ENCODE peak calls at places on chromosomes 1 and 21, in six cellular contexts. U is uterus, K is kidney epithelial cell, C is IMR-90, T is colonic mucosa, L is bronchial epithelial cell. Q is an unnamed sample.

GRCh38 chr1:172286629-172287076 is 133.8 kb upstream of the C1orf105 start:
- DNase-seq in C (peak), L (peak), T (no peak), K (peak), U (peak), Q (peak)

GRCh38 chr21:28633803-28634572 is 358.7 kb downstream of the LTN1 start:
- DNase-seq in L (peak), K (no peak), C (peak), T (no peak), U (peak), Q (no peak)

GRCh38 chr1:26158271-26159112 is at the start of gene FAM110D:
- DNase-seq in K (no peak), C (no peak), L (no peak), T (no peak), U (peak), Q (no peak)

GRCh38 chr1:216216304-216216703 is 206.9 kb downstream of the USH2A start:
- DNase-seq in K (no peak), L (peak), C (no peak), T (no peak), U (no peak), Q (no peak)

GRCh38 chr1:236020359-236021000 is 44.4 kb downstream of the NID1 start:
- DNase-seq in T (no peak), U (peak), L (no peak), K (peak), C (no peak), Q (no peak)

GRCh38 chr1:114021665-114022099 is 42.4 kb downstream of the OLFML3 start:
- DNase-seq in U (no peak), T (no peak), K (no peak), L (no peak), C (no peak), Q (no peak)

GRCh38 chr1:24903011-24903461 is 27.0 kb downstream of the RUNX3 start:
- DNase-seq in U (no peak), K (no peak), T (no peak), L (no peak), C (no peak), Q (no peak)

GRCh38 chr1:203088441-203088840 is 2.6 kb upstream of the MYOG start:
- DNase-seq in C (no peak), L (no peak), U (no peak), K (no peak), T (no peak), Q (no peak)

GRCh38 chr1:29282924-29283803 is 46.8 kb downstream of the PTPRU start:
- DNase-seq in C (peak), L (peak), K (no peak), U (no peak), T (peak), Q (no peak)

GRCh38 chr1:10341062-10341600 is 57.7 kb upstream of the PGD start:
- DNase-seq in L (peak), C (peak), T (peak), U (no peak), K (no peak), Q (no peak)

GRCh38 chr1:224696891-224697765 is 81.0 kb downstream of the CNIH3 start:
- DNase-seq in C (peak), L (peak), K (peak), T (no peak), U (no peak), Q (no peak)

GRCh38 chr1:52905376-52905698 is 16.2 kb downstream of the ECHDC2 start:
- DNase-seq in U (no peak), C (no peak), L (no peak), K (no peak), T (no peak), Q (no peak)

GRCh38 chr1:204258213-204259115 is 44.7 kb upstream of the GOLT1A start:
- DNase-seq in C (peak), K (peak), U (peak), L (peak), T (peak), Q (no peak)

GRCh38 chr1:116861137-116861536 is 48.6 kb upstream of the PTGFRN start:
- DNase-seq in C (no peak), T (no peak), L (no peak), U (no peak), K (no peak), Q (no peak)

GRCh38 chr1:94532077-94532476 is 9.5 kb downstream of the F3 start:
- DNase-seq in K (no peak), C (no peak), U (no peak), L (peak), T (no peak), Q (no peak)

GRCh38 chr1:116817582-116818064 is 63.4 kb downstream of the CD2 start:
- DNase-seq in T (peak), C (peak), U (no peak), L (peak), K (no peak), Q (peak)

GRCh38 chr1:205284420-205285144 is 37.0 kb downstream of the NUAK2 start:
- DNase-seq in C (peak), T (peak), U (peak), L (peak), K (peak), Q (no peak)

GRCh38 chr1:185720633-185721272 is 13.4 kb upstream of the HMCN1 start:
- DNase-seq in T (no peak), C (peak), K (no peak), L (peak), U (no peak), Q (peak)

GRCh38 chr1:77639056-77639455 is 43.4 kb downstream of the ZZZ3 start:
- DNase-seq in C (peak), K (no peak), L (peak), U (no peak), T (no peak), Q (no peak)

GRCh38 chr1:244112646-244113045 is 61.6 kb downstream of the ZBTB18 start:
- DNase-seq in K (no peak), T (no peak), C (peak), L (no peak), U (no peak), Q (no peak)

GRCh38 chr1:196160066-196160795 is 448.0 kb downstream of the KCNT2 start:
- DNase-seq in L (peak), U (no peak), K (no peak), T (no peak), C (peak), Q (no peak)

GRCh38 chr1:44034976-44035716 is 3.9 kb upstream of the SLC6A9 start:
- DNase-seq in K (no peak), L (no peak), T (no peak), U (no peak), C (no peak), Q (no peak)

GRCh38 chr1:44034423-44034822 is 3.2 kb upstream of the SLC6A9 start:
- DNase-seq in L (no peak), C (no peak), U (no peak), K (no peak), T (no peak), Q (no peak)

GRCh38 chr1:44036409-44037111 is 5.3 kb upstream of the SLC6A9 start:
- DNase-seq in L (peak), C (peak), K (no peak), U (peak), T (peak), Q (no peak)

GRCh38 chr1:44037154-44037553 is 5.9 kb upstream of the SLC6A9 start:
- DNase-seq in U (no peak), L (no peak), C (no peak), K (no peak), T (no peak), Q (no peak)

DNA sequence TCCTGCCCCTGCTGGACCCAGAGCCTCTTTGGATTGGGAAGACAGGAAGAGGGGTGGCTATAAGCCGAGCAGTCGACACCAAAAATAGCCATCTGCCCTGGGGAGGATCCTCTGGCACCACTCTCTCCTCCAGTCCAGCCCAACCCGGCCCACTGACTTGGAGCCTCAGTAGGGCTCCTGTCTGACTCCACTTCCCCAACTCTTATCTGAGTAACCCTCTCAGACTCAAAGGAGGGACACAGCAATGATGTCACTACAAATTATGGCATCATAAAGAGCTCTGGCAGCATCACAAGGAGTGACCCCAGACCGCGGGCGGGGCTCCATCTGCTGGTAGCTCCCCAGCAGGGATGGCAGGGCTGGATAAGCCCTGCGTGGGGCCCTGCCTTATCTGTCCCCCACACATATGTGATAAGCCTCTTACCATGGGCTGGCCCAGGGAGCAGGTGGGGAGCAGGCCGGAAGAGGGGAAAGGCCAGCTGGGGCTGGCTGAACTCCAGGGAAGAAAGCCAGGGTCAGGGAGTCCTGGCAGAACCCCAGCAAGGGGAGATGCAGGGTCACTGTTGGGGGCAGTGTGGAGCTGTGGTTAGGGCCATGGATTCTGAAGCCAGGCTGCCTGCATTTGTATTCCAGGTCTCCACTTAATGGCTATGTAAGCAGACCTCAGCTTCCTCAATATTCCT is 4.6 kb upstream of the SLC6A9 start:
- DNase-seq in T (no peak), L (no peak), U (peak), K (no peak), C (no peak), Q (no peak)
- TF ChIP-seq CTCF in T (no peak), L (peak), U (no peak), K (no peak), C (no peak), Q (peak)

DNA sequence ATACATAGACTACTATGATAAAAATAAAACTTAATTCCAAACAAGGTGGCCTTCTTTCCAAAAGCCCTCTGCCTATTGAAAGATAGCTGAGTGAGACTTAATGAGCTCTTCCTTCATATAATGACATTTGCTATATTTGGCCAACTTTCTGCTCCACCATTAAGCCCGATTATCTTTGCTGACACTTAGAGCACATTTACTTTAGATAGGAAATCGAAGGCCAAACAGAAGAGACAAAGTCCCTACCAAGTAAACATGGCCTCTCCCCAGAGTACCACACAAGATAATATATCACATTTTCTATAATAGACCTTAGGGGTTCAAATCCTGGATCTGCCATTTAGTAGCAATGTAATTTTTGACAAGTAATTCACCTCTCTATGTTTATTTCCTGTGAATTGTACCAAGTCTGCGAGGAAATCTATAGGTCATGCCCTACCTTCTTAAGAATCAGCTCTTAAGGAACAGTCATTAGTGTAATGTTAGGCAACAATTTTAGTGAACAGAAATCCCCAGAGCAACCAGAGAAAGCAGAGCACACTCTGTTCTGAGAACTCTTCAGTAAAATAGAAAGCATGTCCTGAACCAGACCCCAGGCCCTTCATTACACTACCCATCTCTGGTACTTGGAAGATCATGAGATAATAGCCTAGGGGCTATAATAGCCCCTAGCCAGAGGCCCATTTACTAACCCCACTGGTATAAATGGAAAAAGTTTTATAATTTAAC is 17.3 kb upstream of the COA6 start:
- DNase-seq in C (no peak), U (no peak), L (no peak), T (no peak), K (no peak), Q (no peak)
- H3K4me3 ChIP-seq in C (no peak), U (no peak), L (no peak), T (no peak), K (no peak), Q (no peak)

DNA sequence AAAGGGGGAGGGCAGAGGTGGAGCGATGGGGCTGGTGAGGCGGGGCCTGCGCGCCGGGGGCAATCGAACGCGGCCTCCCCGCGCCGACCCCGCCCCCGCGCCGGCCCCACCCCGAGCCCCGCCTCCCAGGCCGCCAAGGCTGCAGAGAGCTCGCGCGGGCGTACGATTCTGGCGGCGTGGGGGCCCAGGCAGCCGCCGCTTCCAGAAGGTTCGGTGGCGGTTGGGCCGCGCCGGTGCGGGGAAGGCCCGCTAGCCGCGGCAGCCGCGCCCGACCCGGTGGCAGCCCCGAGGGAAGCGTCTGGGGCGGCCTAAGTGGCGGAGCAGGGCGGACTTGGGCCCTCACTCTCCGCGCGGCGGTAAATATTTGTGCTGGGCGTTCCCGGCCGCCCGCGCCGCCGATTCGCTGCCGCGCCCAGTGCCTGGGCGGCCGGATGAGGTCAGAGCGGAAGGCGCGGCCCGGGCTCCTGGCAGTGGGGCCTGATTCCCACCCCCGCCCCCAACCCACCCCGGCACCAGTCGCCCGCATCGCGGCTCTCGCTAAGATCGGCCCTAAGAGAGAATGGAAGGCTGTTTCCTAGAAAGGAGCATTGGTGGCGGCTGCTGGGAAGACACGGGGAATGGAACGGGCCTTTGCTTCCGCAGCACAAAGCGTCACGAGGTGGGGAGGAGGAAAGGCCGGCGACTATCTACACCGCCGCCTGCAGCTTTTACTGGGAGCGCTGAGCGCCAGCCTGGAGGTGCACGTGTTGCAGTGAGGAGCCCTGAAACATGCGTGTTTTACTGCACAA is at the start of gene ACOT7:
- DNase-seq in T (peak), C (peak), L (peak), U (peak), K (peak), Q (peak)
- TF ChIP-seq CTCF in T (no peak), C (peak), L (peak), U (peak), K (peak), Q (peak)

GRCh38 chr1:46533179-46533864 is 18.1 kb downstream of the KNCN start:
- DNase-seq in U (no peak), L (no peak), K (no peak), T (no peak), C (peak), Q (no peak)

GRCh38 chr1:46532095-46532494 is 19.4 kb downstream of the KNCN start:
- DNase-seq in U (no peak), L (no peak), K (no peak), T (no peak), C (no peak), Q (no peak)

GRCh38 chr1:46530311-46530710 is 21.1 kb downstream of the KNCN start:
- DNase-seq in U (no peak), K (no peak), C (no peak), T (no peak), L (no peak), Q (no peak)

GRCh38 chr1:46530791-46531409 is 20.5 kb downstream of the KNCN start:
- DNase-seq in K (no peak), C (no peak), T (no peak), U (no peak), L (peak), Q (no peak)

DNA sequence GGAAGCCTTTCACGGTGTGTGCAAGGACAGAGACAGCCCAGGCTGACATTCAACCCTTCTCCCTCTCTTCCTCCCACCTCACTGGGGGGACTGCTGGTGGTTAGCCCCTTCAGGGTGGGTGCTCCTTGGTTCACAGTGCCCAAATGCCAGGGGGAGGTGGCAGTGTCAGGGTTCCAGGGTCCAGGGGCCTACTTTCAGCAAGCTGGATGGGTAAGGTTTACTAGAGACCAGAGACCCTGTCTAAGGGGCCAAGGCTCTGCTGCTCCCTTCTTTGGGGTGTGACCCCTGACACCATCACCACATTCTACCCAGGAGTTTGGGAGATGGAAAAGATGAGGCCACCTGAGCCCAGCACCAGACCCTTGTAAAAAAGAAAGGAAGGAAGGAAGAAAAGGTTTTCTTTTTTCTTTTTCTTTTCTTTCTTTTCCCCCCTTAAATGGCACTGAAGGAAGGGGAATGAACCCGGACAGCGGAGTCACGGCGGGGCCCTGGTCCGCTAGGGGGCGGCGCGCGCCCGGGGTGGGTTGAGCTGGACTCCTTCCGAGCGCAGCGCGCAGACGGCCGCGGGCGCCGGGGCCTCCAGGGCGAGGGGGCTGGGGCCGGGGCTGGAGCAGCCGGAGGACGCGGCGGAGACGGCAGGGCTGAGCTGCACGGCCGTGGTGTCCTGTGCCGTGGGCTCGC is 18.8 kb downstream of the KNCN start:
- DNase-seq in K (no peak), T (peak), C (peak), L (no peak), U (peak), Q (no peak)
- H3K4me3 ChIP-seq in K (peak), T (peak), C (peak), L (peak), U (peak), Q (no peak)

GRCh38 chr1:161037661-161038522 is 872 bp downstream of the TSTD1 start:
- DNase-seq in T (peak), K (no peak), C (no peak), L (peak), U (no peak), Q (no peak)
- TF ChIP-seq CTCF in T (no peak), K (no peak), C (no peak), L (no peak), U (no peak), Q (no peak)

GRCh38 chr21:39630827-39631226 is 18.1 kb downstream of the B3GALT5 start:
- DNase-seq in T (no peak), K (no peak), L (no peak), C (peak), U (no peak), Q (peak)
- H3K4me3 ChIP-seq in T (no peak), K (peak), L (no peak), C (no peak), U (no peak), Q (peak)

GRCh38 chr1:20209471-20209870 is 23.2 kb upstream of the PLA2G2C start:
- DNase-seq in L (no peak), T (no peak), C (no peak), K (no peak), U (no peak), Q (no peak)

GRCh38 chr1:20212099-20212684 is 25.9 kb upstream of the PLA2G2C start:
- DNase-seq in T (peak), K (no peak), L (no peak), C (no peak), U (no peak), Q (no peak)

GRCh38 chr1:20211511-20211931 is 25.2 kb upstream of the PLA2G2C start:
- DNase-seq in L (peak), U (no peak), C (no peak), T (peak), K (no peak), Q (no peak)

GRCh38 chr1:20212685-20213331 is 26.5 kb upstream of the PLA2G2C start:
- DNase-seq in C (peak), K (peak), L (peak), T (peak), U (peak), Q (no peak)

GRCh38 chr1:20210736-20211405 is 24.6 kb upstream of the PLA2G2C start:
- DNase-seq in L (peak), K (no peak), C (no peak), T (no peak), U (no peak), Q (no peak)
- TF ChIP-seq CTCF in L (no peak), K (no peak), C (no peak), T (no peak), U (no peak), Q (no peak)

GRCh38 chr1:36396359-36396758 is 1.3 kb downstream of the LSM10 start:
- DNase-seq in K (no peak), L (no peak), C (no peak), T (no peak), U (no peak), Q (no peak)
- H3K4me3 ChIP-seq in K (no peak), L (no peak), C (no peak), T (no peak), U (no peak), Q (no peak)